ENCODE peak calls at places on chromosomes 1 and 21, in six cellular contexts. Q is left ventricle myocardium inferior, C is hepatocyte, R is cardiac muscle cell, L is tibial artery, T is mucosa of descending colon. H is an unnamed sample.

GRCh38 chr1:27600500-27601175 is 3.3 kb downstream of the AHDC1 start:
- DNase-seq in Q (no peak), C (peak; percentile 52), R (peak; percentile 79), L (no peak), T (no peak), H (no peak)

GRCh38 chr1:180235077-180235501 is 5.0 kb downstream of the LHX4 start:
- DNase-seq in Q (no peak), C (no peak), R (no peak), L (no peak), T (no peak), H (no peak)

GRCh38 chr1:109148838-109149555 is 35.1 kb downstream of the ELAPOR1 start:
- DNase-seq in Q (no peak), C (peak; percentile 37), R (no peak), L (no peak), T (no peak), H (peak; percentile 6)

GRCh38 chr1:156608981-156609380 is 7.7 kb upstream of the GPATCH4 start:
- DNase-seq in Q (no peak), C (peak; percentile 62), R (peak; percentile 60), L (no peak), T (peak; percentile 74), H (no peak)

GRCh38 chr21:45155910-45156309 is 81.5 kb downstream of the ADARB1 start:
- DNase-seq in Q (no peak), C (no peak), R (no peak), L (no peak), T (no peak), H (no peak)

GRCh38 chr21:46452719-46453118 is 6.0 kb upstream of the DIP2A start:
- DNase-seq in Q (no peak), C (no peak), R (no peak), L (no peak), T (peak; percentile 57), H (no peak)

GRCh38 chr21:34190576-34191301 is 117.4 kb downstream of the MRPS6 start:
- DNase-seq in Q (no peak), C (peak; percentile 42), R (no peak), L (no peak), T (no peak), H (no peak)

GRCh38 chr1:20964540-20965484 is 177.7 kb upstream of the HP1BP3 start:
- DNase-seq in Q (no peak), C (peak; percentile 46), R (no peak), L (no peak), T (peak; percentile 43), H (no peak)

GRCh38 chr1:185670187-185670627 is 64.0 kb upstream of the HMCN1 start:
- DNase-seq in Q (no peak), C (peak; percentile 62), R (peak; percentile 65), L (peak; percentile 26), T (peak; percentile 75), H (peak; percentile 7)

GRCh38 chr1:202589190-202589680 is 121.0 kb downstream of the SYT2 start:
- DNase-seq in Q (peak; percentile 87), C (peak; percentile 88), R (peak; percentile 33), L (peak; percentile 89), T (peak; percentile 53), H (peak; percentile 99)

GRCh38 chr1:75543705-75544104 is 67.2 kb downstream of the SLC44A5 start:
- DNase-seq in Q (no peak), C (no peak), R (no peak), L (no peak), T (no peak), H (no peak)

GRCh38 chr1:85824066-85824835 is 116.0 kb upstream of the ZNHIT6 start:
- DNase-seq in Q (no peak), C (peak; percentile 5), R (no peak), L (no peak), T (no peak), H (no peak)

GRCh38 chr1:176601358-176601757 is 138.4 kb downstream of the PAPPA2 start:
- DNase-seq in Q (no peak), C (peak; percentile 43), R (peak; percentile 78), L (no peak), T (no peak), H (no peak)

GRCh38 chr1:109890115-109890953 is 20.3 kb upstream of the CSF1 start:
- DNase-seq in Q (no peak), C (no peak), R (no peak), L (no peak), T (no peak), H (no peak)

GRCh38 chr1:201344206-201345080 is 33.0 kb downstream of the TNNT2 start:
- DNase-seq in Q (no peak), C (no peak), R (no peak), L (no peak), T (no peak), H (no peak)

DNA sequence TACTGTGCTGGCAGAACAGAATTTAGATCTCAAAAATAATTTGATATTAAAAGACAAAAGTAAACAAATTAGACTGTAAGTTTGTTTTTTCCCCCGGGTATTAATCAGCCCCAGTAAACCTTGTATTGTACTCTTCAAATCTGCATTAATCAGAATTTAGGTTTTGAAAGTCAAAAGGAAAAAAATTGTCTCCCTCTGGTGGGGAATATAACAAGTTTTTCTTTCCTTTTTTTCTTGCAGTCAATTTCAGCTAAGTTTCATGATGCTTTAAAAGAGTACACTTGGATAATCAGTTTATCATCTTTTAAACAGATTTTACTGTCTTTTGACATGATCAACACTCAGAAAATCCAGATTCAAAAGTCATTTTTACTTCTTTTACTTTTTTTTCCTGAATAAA is 134.5 kb upstream of the PKN2 start:
- DNase-seq in Q (no peak), C (peak; percentile 7), R (no peak), L (no peak), T (no peak), H (no peak)
- TF ChIP-seq CTCF in Q (peak; percentile 52), C (peak; percentile 55), R (no peak), L (no peak), T (no peak), H (peak; percentile 44)

DNA sequence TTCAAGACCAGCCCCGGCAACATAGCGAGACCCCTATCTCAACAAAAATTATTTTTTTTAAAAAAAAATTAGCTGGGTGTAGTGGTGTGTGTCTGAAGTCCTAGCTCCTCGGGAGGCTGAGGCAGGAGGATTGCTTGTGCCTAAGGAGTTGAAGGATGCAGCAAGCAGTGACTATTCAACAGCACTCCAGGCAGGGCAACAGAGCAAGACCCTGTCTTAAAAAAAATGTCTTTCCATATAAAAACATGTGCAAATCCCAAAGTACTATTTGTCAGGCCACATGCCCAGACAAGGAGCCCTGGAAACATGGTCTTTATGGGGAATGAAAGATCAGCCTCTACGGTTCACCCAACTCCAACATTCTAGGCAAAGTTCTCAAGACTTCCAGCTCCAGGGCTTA is 13.3 kb downstream of the IFFO2 start:
- DNase-seq in Q (no peak), C (no peak), R (no peak), L (no peak), T (no peak), H (no peak)
- H3K4me1 ChIP-seq in Q (peaks cover 85% of the 10 kb centered on the region), C (peaks cover 30% of the 10 kb centered on the region), R (peaks cover 32% of the 10 kb centered on the region), L (peaks cover 98% of the 10 kb centered on the region), T (peaks cover 13% of the 10 kb centered on the region), H (peaks cover 55% of the 10 kb centered on the region)

GRCh38 chr21:18722193-18722592 is 318.6 kb upstream of the TMPRSS15 start:
- DNase-seq in Q (no peak), C (no peak), R (no peak), L (no peak), T (no peak), H (no peak)

GRCh38 chr21:18725653-18726052 is 322.1 kb upstream of the TMPRSS15 start:
- DNase-seq in Q (no peak), C (no peak), R (peak; percentile 20), L (no peak), T (no peak), H (peak; percentile 7)
- TF ChIP-seq CTCF in Q (no peak), C (no peak), R (no peak), L (no peak), T (no peak), H (peak; percentile 31)

DNA sequence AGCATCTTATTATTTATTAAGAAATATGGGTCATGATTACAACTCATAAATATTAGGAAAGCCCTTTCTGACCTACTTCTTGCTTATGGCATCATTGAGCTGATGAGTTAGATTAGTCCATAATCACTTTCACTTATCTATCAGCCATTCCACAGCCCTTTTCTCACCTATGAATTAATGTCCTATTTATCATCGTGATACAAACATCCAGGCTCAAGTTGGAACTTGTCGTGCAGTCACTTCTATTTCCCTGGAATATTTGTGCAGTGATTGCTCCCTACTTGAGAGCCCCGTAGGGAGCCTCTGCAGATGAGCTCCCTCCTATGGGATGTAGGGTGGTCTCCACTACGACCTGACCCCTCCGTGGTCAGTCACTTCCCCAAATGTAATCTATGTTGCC is 8.1 kb upstream of the F3 start:
- DNase-seq in Q (no peak), C (no peak), R (no peak), L (no peak), T (no peak), H (peak; percentile 79)
- H3K4me1 ChIP-seq in Q (peaks cover 21% of the 10 kb centered on the region), C (peaks cover 46% of the 10 kb centered on the region), R (no peaks in the 10 kb centered on the region), L (peaks cover 5% of the 10 kb centered on the region), T (no peaks in the 10 kb centered on the region), H (peaks cover 40% of the 10 kb centered on the region)

H was measured in foreskin keratinocyte.